ENCODE peak calls at places on chromosome 3, in five cellular contexts. L is bronchial epithelial cell; F is posterior cingulate gyrus; X is Right ventricle myocardium superior; H is stimulated activated CD4-positive, alpha-beta T cell treated with anti-CD3 and anti-CD28 coated beads, Interleukin-12 subunit alpha, Interleukin-12 subunit beta, amount 100 ng/mL, for 4 hours. E is an unnamed sample.
A peak's percentile ranks its signal among the peaks of the same experiment; 100 is the strongest.

GRCh38 chr3:66393486-66394260 is 107.1 kb downstream of the LRIG1 start:
- DNase-seq in L (no peak), F (no peak), H (peak; percentile 6), X (peak; percentile 34), E (no peak)

GRCh38 chr3:25429441-25429907 is 1.4 kb downstream of the RARB start:
- DNase-seq in L (no peak), F (no peak), X (no peak), H (no peak), E (no peak)

GRCh38 chr3:152258448-152259302 is 10.1 kb upstream of the MBNL1 start:
- DNase-seq in F (no peak), X (peak; percentile 50), H (no peak), L (peak; percentile 100), E (no peak)

GRCh38 chr3:102174832-102175374 is 259.9 kb upstream of the ZPLD1 start:
- DNase-seq in L (no peak), H (no peak), F (no peak), X (no peak), E (no peak)

GRCh38 chr3:134330895-134331810 is 43.1 kb downstream of the AMOTL2 start:
- DNase-seq in X (no peak), L (peak; percentile 76), F (no peak), H (no peak), E (no peak)

GRCh38 chr3:126557415-126557745 is 1.4 kb downstream of the C3orf22 start:
- DNase-seq in X (no peak), H (no peak), L (no peak), F (no peak), E (no peak)

GRCh38 chr3:182786564-182787196 is 6.6 kb upstream of the ATP11B start:
- DNase-seq in X (no peak), L (peak; percentile 21), H (no peak), F (no peak), E (no peak)

GRCh38 chr3:27939940-27940339 is 217.8 kb upstream of the EOMES start:
- DNase-seq in F (no peak), H (no peak), L (peak; percentile 12), X (no peak), E (no peak)

GRCh38 chr3:185216587-185216918 is 37.3 kb downstream of the EHHADH start:
- DNase-seq in X (no peak), F (peak; percentile 18), L (no peak), H (no peak), E (no peak)

GRCh38 chr3:39707314-39707909 is 102.0 kb upstream of the MYRIP start:
- DNase-seq in X (no peak), L (peak; percentile 50), F (no peak), H (no peak), E (no peak)

GRCh38 chr3:129569856-129570255 is 26.9 kb downstream of the H1-8 start:
- DNase-seq in H (no peak), L (no peak), X (no peak), F (no peak), E (no peak)

GRCh38 chr3:53806182-53807116 is 39.8 kb downstream of the CHDH start:
- DNase-seq in X (peak; percentile 59), L (peak; percentile 17), H (no peak), F (peak; percentile 56), E (no peak)

GRCh38 chr3:2823016-2823415 is 287.2 kb downstream of the IL5RA start:
- DNase-seq in X (no peak), L (peak; percentile 14), F (no peak), H (no peak), E (no peak)

GRCh38 chr3:38574411-38575278 is 74.8 kb downstream of the SCN5A start:
- DNase-seq in F (no peak), X (no peak), L (no peak), H (no peak), E (no peak)

GRCh38 chr3:172804323-172804722 is 53.8 kb downstream of the ECT2 start:
- DNase-seq in L (no peak), H (no peak), F (no peak), X (no peak), E (no peak)

GRCh38 chr3:138186803-138187295 is 252 bp upstream of the ARMC8 start:
- DNase-seq in L (peak; percentile 76), H (peak; percentile 87), F (peak; percentile 85), X (peak; percentile 96), E (no peak)

GRCh38 chr3:16148783-16149182 is 25.7 kb upstream of the GALNT15 start:
- DNase-seq in F (no peak), L (peak; percentile 45), H (no peak), X (peak; percentile 65), E (no peak)

GRCh38 chr3:136193273-136194043 is 2.7 kb downstream of the MSL2 start:
- DNase-seq in X (no peak), F (no peak), L (peak; percentile 43), H (no peak), E (no peak)

GRCh38 chr3:46386206-46386605 is 15.5 kb downstream of the CCR5 start:
- DNase-seq in L (peak; percentile 99), F (no peak), H (no peak), X (no peak), E (no peak)

GRCh38 chr3:129116482-129116946 is 5.1 kb downstream of the RAB43 start:
- DNase-seq in L (no peak), X (no peak), F (no peak), H (no peak), E (no peak)

GRCh38 chr3:53379898-53380297 is 32.6 kb upstream of the DCP1A start:
- DNase-seq in H (no peak), F (no peak), X (no peak), L (no peak), E (no peak)

GRCh38 chr3:123301331-123302184 is 99.8 kb downstream of the SEC22A start:
- DNase-seq in L (peak; percentile 5), X (peak; percentile 19), F (no peak), H (no peak), E (no peak)

GRCh38 chr3:11600501-11601282 is 43.0 kb downstream of the VGLL4 start:
- DNase-seq in F (peak; percentile 76), L (peak; percentile 99), X (peak; percentile 74), H (no peak), E (no peak)

GRCh38 chr3:115099115-115099884 is 47.8 kb downstream of the ZBTB20 start:
- DNase-seq in H (no peak), F (no peak), X (no peak), L (no peak), E (no peak)

GRCh38 chr3:14565791-14566588 is 25.8 kb upstream of the GRIP2 start:
- DNase-seq in X (no peak), H (no peak), L (no peak), F (no peak), E (no peak)

GRCh38 chr3:71890356-71890931 is 105.5 kb upstream of the PROK2 start:
- DNase-seq in F (no peak), X (no peak), L (no peak), H (no peak), E (no peak)

GRCh38 chr3:12999147-13000140 is 73.8 kb downstream of the IQSEC1 start:
- DNase-seq in H (no peak), L (no peak), F (peak; percentile 54), X (peak; percentile 94), E (peak; percentile 27)